ENCODE peak calls at places on chromosomes 11 and 22, in six cellular contexts. One of them, this sample, is unnamed.

GRCh38 chr11:103619480-103619879 is 417.0 kb upstream of the DDI1 start:
- DNase-seq in DMS53: peak; percentile 87
- DNase-seq in T-helper 9 cell: no peak
- DNase-seq in NCI-H1436: no peak
- DNase-seq in naive B cell: no peak
- DNase-seq in stimulated activated CD4-positive, alpha-beta T cell treated with anti-CD3 and anti-CD28 coated beads, Interleukin-2, amount 100 ng/mL, for 48 hours: no peak
- DNase-seq in this sample: peak; percentile 36

GRCh38 chr11:67436459-67437081 is 912 bp downstream of the PTPRCAP start:
- DNase-seq in DMS53: peak; percentile 74
- DNase-seq in T-helper 9 cell: peak; percentile 45
- DNase-seq in NCI-H1436: no peak
- DNase-seq in naive B cell: no peak
- DNase-seq in stimulated activated CD4-positive, alpha-beta T cell treated with anti-CD3 and anti-CD28 coated beads, Interleukin-2, amount 100 ng/mL, for 48 hours: peak; percentile 70
- DNase-seq in this sample: no peak

GRCh38 chr22:23621082-23621780 is 10.9 kb downstream of the DRICH1 start:
- DNase-seq in DMS53: no peak
- DNase-seq in T-helper 9 cell: no peak
- DNase-seq in NCI-H1436: no peak
- DNase-seq in naive B cell: no peak
- DNase-seq in stimulated activated CD4-positive, alpha-beta T cell treated with anti-CD3 and anti-CD28 coated beads, Interleukin-2, amount 100 ng/mL, for 48 hours: no peak
- DNase-seq in this sample: no peak

GRCh38 chr11:95795627-95796308 is 5.5 kb downstream of the CEP57 start:
- DNase-seq in DMS53: no peak
- DNase-seq in T-helper 9 cell: no peak
- DNase-seq in NCI-H1436: no peak
- DNase-seq in naive B cell: no peak
- DNase-seq in stimulated activated CD4-positive, alpha-beta T cell treated with anti-CD3 and anti-CD28 coated beads, Interleukin-2, amount 100 ng/mL, for 48 hours: no peak
- DNase-seq in this sample: no peak

GRCh38 chr11:36462321-36462720 is 47.8 kb downstream of the TRAF6 start:
- DNase-seq in DMS53: no peak
- DNase-seq in T-helper 9 cell: no peak
- DNase-seq in NCI-H1436: no peak
- DNase-seq in naive B cell: no peak
- DNase-seq in stimulated activated CD4-positive, alpha-beta T cell treated with anti-CD3 and anti-CD28 coated beads, Interleukin-2, amount 100 ng/mL, for 48 hours: no peak
- DNase-seq in this sample: no peak

GRCh38 chr22:42910221-42910942 is 53.3 kb upstream of the ARFGAP3 start:
- DNase-seq in DMS53: no peak
- DNase-seq in T-helper 9 cell: no peak
- DNase-seq in NCI-H1436: peak; percentile 10
- DNase-seq in naive B cell: no peak
- DNase-seq in stimulated activated CD4-positive, alpha-beta T cell treated with anti-CD3 and anti-CD28 coated beads, Interleukin-2, amount 100 ng/mL, for 48 hours: no peak
- DNase-seq in this sample: no peak

GRCh38 chr22:46909237-46910030 is 147.0 kb downstream of the TBC1D22A start:
- DNase-seq in DMS53: no peak
- DNase-seq in T-helper 9 cell: no peak
- DNase-seq in NCI-H1436: no peak
- DNase-seq in naive B cell: no peak
- DNase-seq in stimulated activated CD4-positive, alpha-beta T cell treated with anti-CD3 and anti-CD28 coated beads, Interleukin-2, amount 100 ng/mL, for 48 hours: no peak
- DNase-seq in this sample: no peak

GRCh38 chr11:74232316-74232950 is 61.3 kb downstream of the PPME1 start:
- DNase-seq in DMS53: no peak
- DNase-seq in T-helper 9 cell: no peak
- DNase-seq in NCI-H1436: no peak
- DNase-seq in naive B cell: no peak
- DNase-seq in stimulated activated CD4-positive, alpha-beta T cell treated with anti-CD3 and anti-CD28 coated beads, Interleukin-2, amount 100 ng/mL, for 48 hours: no peak
- DNase-seq in this sample: no peak

GRCh38 chr11:34565417-34566208 is 52.0 kb upstream of the ELF5 start:
- DNase-seq in DMS53: peak; percentile 39
- DNase-seq in T-helper 9 cell: no peak
- DNase-seq in NCI-H1436: no peak
- DNase-seq in naive B cell: no peak
- DNase-seq in stimulated activated CD4-positive, alpha-beta T cell treated with anti-CD3 and anti-CD28 coated beads, Interleukin-2, amount 100 ng/mL, for 48 hours: peak; percentile 3
- DNase-seq in this sample: peak; percentile 70

GRCh38 chr22:37930270-37930951 is 23.0 kb downstream of the C22orf23 start:
- DNase-seq in DMS53: peak; percentile 44
- DNase-seq in T-helper 9 cell: no peak
- DNase-seq in NCI-H1436: no peak
- DNase-seq in naive B cell: no peak
- DNase-seq in stimulated activated CD4-positive, alpha-beta T cell treated with anti-CD3 and anti-CD28 coated beads, Interleukin-2, amount 100 ng/mL, for 48 hours: no peak
- DNase-seq in this sample: no peak

GRCh38 chr11:105903113-105903512 is 118.9 kb downstream of the MSANTD4 start:
- DNase-seq in DMS53: no peak
- DNase-seq in T-helper 9 cell: no peak
- DNase-seq in NCI-H1436: no peak
- DNase-seq in naive B cell: no peak
- DNase-seq in stimulated activated CD4-positive, alpha-beta T cell treated with anti-CD3 and anti-CD28 coated beads, Interleukin-2, amount 100 ng/mL, for 48 hours: no peak
- DNase-seq in this sample: no peak

GRCh38 chr11:120027546-120028180 is 110.2 kb downstream of the TRIM29 start:
- DNase-seq in DMS53: no peak
- DNase-seq in T-helper 9 cell: no peak
- DNase-seq in NCI-H1436: no peak
- DNase-seq in naive B cell: no peak
- DNase-seq in stimulated activated CD4-positive, alpha-beta T cell treated with anti-CD3 and anti-CD28 coated beads, Interleukin-2, amount 100 ng/mL, for 48 hours: no peak
- DNase-seq in this sample: no peak